ENCODE peak calls at places on chromosomes 13 and 19, in five cellular contexts. Y is heart right ventricle; L is amniotic stem cell; N is stimulated activated CD4-positive, alpha-beta T cell treated with anti-CD3 and anti-CD28 coated beads, Interleukin-2, amount 100 ng/mL, for 48 hours; G is Peyer's patch. U is an unnamed sample.

GRCh38 chr13:50521750-50522149 is 321.7 kb downstream of the DLEU7 start:
- DNase-seq in Y (no peak), L (no peak), N (no peak), G (no peak), U (no peak)

GRCh38 chr19:35903550-35904179 is 1.3 kb downstream of the HCST start:
- DNase-seq in Y (peak; percentile 72), L (peak; percentile 10), N (peak; percentile 72), G (peak; percentile 69), U (peak; percentile 91)

GRCh38 chr13:76783798-76784197 is 102.4 kb downstream of the KCTD12 start:
- DNase-seq in Y (no peak), L (no peak), N (no peak), G (no peak), U (peak; percentile 22)

GRCh38 chr13:98843482-98843877 is 91.0 kb upstream of the SLC15A1 start:
- DNase-seq in Y (no peak), L (no peak), N (no peak), G (no peak), U (no peak)

GRCh38 chr19:294819-295686 is 3.9 kb upstream of the PLPP2 start:
- DNase-seq in Y (no peak), L (no peak), N (peak; percentile 44), G (peak; percentile 73), U (peak; percentile 28)

GRCh38 chr13:51249254-51249653 is 27.1 kb downstream of the FAM124A start:
- DNase-seq in Y (no peak), L (no peak), N (no peak), G (no peak), U (no peak)

GRCh38 chr13:40563350-40564125 is 102.9 kb downstream of the FOXO1 start:
- DNase-seq in Y (no peak), L (no peak), N (no peak), G (no peak), U (no peak)

GRCh38 chr13:59587971-59588716 is 575.6 kb downstream of the DIAPH3 start:
- DNase-seq in Y (no peak), L (no peak), N (no peak), G (no peak), U (no peak)

GRCh38 chr19:18093439-18094161 is 4.0 kb upstream of the MAST3 start:
- DNase-seq in Y (no peak), L (no peak), N (no peak), G (no peak), U (no peak)

GRCh38 chr13:98157609-98158008 is 14.7 kb downstream of the FARP1 start:
- DNase-seq in Y (no peak), L (no peak), N (no peak), G (no peak), U (no peak)

GRCh38 chr19:34088292-34088691 is 84.0 kb upstream of the LSM14A start:
- DNase-seq in Y (no peak), L (no peak), N (no peak), G (no peak), U (no peak)

U was measured in NCI-H345.